ENCODE peak calls at places on chromosomes 12 and 14, in nine cellular contexts. M, L, P, X, N, V, U, W and Q are unnamed samples.

GRCh38 chr12:124847675-124848074 is 16.0 kb downstream of the SCARB1 start:
- DNase-seq in W (no peak), L (no peak), M (no peak), N (no peak), U (peak), V (no peak), X (no peak), P (no peak), Q (no peak)

GRCh38 chr12:106133136-106134087 is 5.3 kb downstream of the NUAK1 start:
- DNase-seq in X (no peak), U (peak), P (no peak), V (no peak), M (no peak), W (no peak), L (no peak), N (no peak), Q (no peak)

GRCh38 chr12:127595506-127595905 is 671.5 kb upstream of the TMEM132C start:
- DNase-seq in P (no peak), N (no peak), V (no peak), U (no peak), X (no peak), L (no peak), W (no peak), M (no peak), Q (no peak)

GRCh38 chr12:42237853-42238239 is 202 bp downstream of the YAF2 start:
- DNase-seq in V (no peak), U (no peak), P (no peak), M (no peak), L (no peak), W (no peak), N (no peak), X (no peak), Q (peak)

GRCh38 chr12:39503445-39503844 is 60.5 kb upstream of the KIF21A start:
- DNase-seq in P (no peak), M (no peak), V (no peak), U (peak), X (no peak), N (no peak), W (no peak), L (no peak), Q (no peak)

GRCh38 chr12:113198286-113198685 is 12.8 kb downstream of the RITA1 start:
- DNase-seq in W (no peak), U (no peak), V (no peak), X (no peak), N (no peak), P (no peak), M (no peak), L (no peak), Q (no peak)

GRCh38 chr14:64671591-64671990 is 32.6 kb upstream of the PLEKHG3 start:
- DNase-seq in V (peak), N (no peak), U (peak), L (no peak), M (no peak), X (peak), W (peak), P (no peak), Q (peak)

GRCh38 chr12:52687527-52688385 is 7.5 kb upstream of the KRT1 start:
- DNase-seq in M (no peak), U (no peak), W (no peak), N (peak), P (no peak), X (no peak), V (no peak), L (no peak), Q (no peak)

GRCh38 chr12:131564843-131565242 is 146.0 kb upstream of the SFSWAP start:
- DNase-seq in W (no peak), X (no peak), L (no peak), N (no peak), U (no peak), V (no peak), M (no peak), P (no peak), Q (no peak)

GRCh38 chr14:99910337-99911268 is 117.4 kb downstream of the EML1 start:
- DNase-seq in P (no peak), X (no peak), N (no peak), W (no peak), U (peak), V (no peak), M (no peak), L (no peak), Q (no peak)

GRCh38 chr12:60194682-60195081 is 598.9 kb downstream of the SLC16A7 start:
- DNase-seq in M (no peak), U (peak), W (no peak), V (no peak), X (no peak), L (no peak), P (no peak), N (no peak), Q (no peak)

GRCh38 chr14:46377305-46377704 is 274.3 kb downstream of the RPL10L start:
- DNase-seq in N (no peak), M (no peak), V (no peak), U (no peak), W (no peak), X (no peak), P (no peak), L (no peak), Q (no peak)

GRCh38 chr14:93299831-93300230 is 33.0 kb downstream of the BTBD7 start:
- DNase-seq in U (no peak), P (no peak), L (no peak), N (no peak), M (no peak), W (no peak), V (no peak), X (no peak), Q (no peak)

GRCh38 chr12:74689071-74689655 is 151.5 kb downstream of the ATXN7L3B start:
- DNase-seq in U (peak), N (no peak), V (peak), X (peak), P (no peak), M (no peak), W (no peak), L (no peak), Q (no peak)

GRCh38 chr14:30143617-30144016 is 216.0 kb upstream of the PRKD1 start:
- DNase-seq in X (no peak), P (no peak), V (no peak), N (no peak), M (no peak), W (no peak), U (no peak), L (no peak), Q (no peak)

GRCh38 chr14:61102549-61103466 is 121.8 kb downstream of the SLC38A6 start:
- DNase-seq in U (no peak), M (no peak), W (no peak), L (no peak), N (no peak), P (no peak), V (no peak), X (peak), Q (no peak)

GRCh38 chr14:105025429-105025828 is 4.5 kb upstream of the CDCA4 start:
- DNase-seq in L (no peak), P (no peak), X (no peak), U (no peak), W (no peak), V (no peak), N (no peak), M (no peak), Q (no peak)

GRCh38 chr12:49470986-49471385 is 67.8 kb upstream of the KCNH3 start:
- DNase-seq in M (no peak), U (no peak), W (no peak), L (no peak), N (no peak), X (no peak), V (no peak), P (no peak), Q (no peak)

GRCh38 chr14:71739273-71739990 is 192.8 kb upstream of the RGS6 start:
- DNase-seq in P (no peak), M (no peak), X (no peak), W (no peak), N (peak), L (no peak), U (peak), V (no peak), Q (no peak)

GRCh38 chr14:51845811-51846210 is 14.6 kb upstream of the GNG2 start:
- DNase-seq in M (no peak), L (no peak), V (no peak), W (no peak), P (no peak), X (no peak), N (no peak), U (no peak), Q (no peak)

GRCh38 chr12:131357152-131357747 is 353.6 kb upstream of the SFSWAP start:
- DNase-seq in X (no peak), N (no peak), P (no peak), M (no peak), V (no peak), W (no peak), U (no peak), L (no peak), Q (no peak)

GRCh38 chr14:56524971-56525677 is 54.5 kb upstream of the TMEM260 start:
- DNase-seq in P (no peak), X (no peak), V (no peak), M (no peak), U (no peak), L (no peak), N (no peak), W (no peak), Q (no peak)

GRCh38 chr12:116597886-116598285 is 38.7 kb downstream of the MAP1LC3B2 start:
- DNase-seq in M (no peak), V (no peak), X (no peak), N (no peak), U (no peak), W (no peak), L (no peak), P (no peak), Q (no peak)

GRCh38 chr14:51430600-51430999 is 190.6 kb downstream of the TMX1 start:
- DNase-seq in X (no peak), M (no peak), V (no peak), L (no peak), U (no peak), W (no peak), P (no peak), N (no peak), Q (no peak)

GRCh38 chr12:113601656-113602263 is 130.1 kb upstream of the LHX5 start:
- DNase-seq in X (peak), V (no peak), P (no peak), U (no peak), W (no peak), M (no peak), L (no peak), N (no peak), Q (no peak)